ENCODE peak calls at places on chromosomes 5 and 9, in four cellular contexts. One of them, this sample, is unnamed.

GRCh38 chr5:141623197-141623596 is 4.4 kb upstream of the DIAPH1 start:
- DNase-seq in H1: no peak
- DNase-seq in mesendoderm: peak; percentile 27
- DNase-seq in IMR-90: no peak
- DNase-seq in this sample: no peak

GRCh38 chr5:80414113-80414512 is 6.2 kb downstream of the ZFYVE16 start:
- DNase-seq in mesendoderm: no peak
- DNase-seq in IMR-90: peak; percentile 22
- DNase-seq in H1: no peak
- DNase-seq in this sample: no peak

GRCh38 chr5:78540335-78541057 is 108.1 kb downstream of the LHFPL2 start:
- DNase-seq in H1: no peak
- DNase-seq in IMR-90: no peak
- DNase-seq in mesendoderm: no peak
- DNase-seq in this sample: no peak

GRCh38 chr5:14734382-14734781 is 69.9 kb downstream of the OTULIN start:
- DNase-seq in H1: no peak
- DNase-seq in mesendoderm: no peak
- DNase-seq in IMR-90: no peak
- DNase-seq in this sample: no peak

GRCh38 chr5:68288756-68289134 is 73.2 kb downstream of the PIK3R1 start:
- DNase-seq in H1: peak; percentile 54
- DNase-seq in mesendoderm: peak; percentile 26
- DNase-seq in IMR-90: no peak
- DNase-seq in this sample: no peak

GRCh38 chr5:84729326-84729725 is 344.6 kb upstream of the EDIL3 start:
- DNase-seq in IMR-90: peak; percentile 29
- DNase-seq in mesendoderm: peak; percentile 10
- DNase-seq in H1: no peak
- DNase-seq in this sample: no peak

GRCh38 chr5:2519153-2519552 is 232.3 kb downstream of the IRX2 start:
- DNase-seq in H1: no peak
- DNase-seq in mesendoderm: no peak
- DNase-seq in IMR-90: no peak
- DNase-seq in this sample: no peak

GRCh38 chr9:131892162-131892707 is 152.4 kb upstream of the RAPGEF1 start:
- DNase-seq in IMR-90: no peak
- DNase-seq in H1: no peak
- DNase-seq in mesendoderm: no peak
- DNase-seq in this sample: no peak

GRCh38 chr5:140214831-140215230 is 39.8 kb downstream of the CYSTM1 start:
- DNase-seq in mesendoderm: no peak
- DNase-seq in IMR-90: peak; percentile 83
- DNase-seq in H1: no peak
- DNase-seq in this sample: no peak

GRCh38 chr5:67063791-67064190 is 132.8 kb downstream of the CD180 start:
- DNase-seq in mesendoderm: no peak
- DNase-seq in H1: no peak
- DNase-seq in IMR-90: peak; percentile 86
- DNase-seq in this sample: no peak

GRCh38 chr5:180598797-180599589 is 7.7 kb upstream of the SCGB3A1 start:
- DNase-seq in H1: no peak
- DNase-seq in IMR-90: no peak
- DNase-seq in mesendoderm: no peak
- DNase-seq in this sample: no peak

GRCh38 chr5:154478752-154479159 is 729 bp upstream of the HAND1 start:
- DNase-seq in H1: no peak
- DNase-seq in mesendoderm: peak; percentile 93
- DNase-seq in IMR-90: no peak
- DNase-seq in this sample: peak; percentile 79

GRCh38 chr9:93585695-93586094 is 9.3 kb downstream of the PHF2 start:
- DNase-seq in H1: no peak
- DNase-seq in IMR-90: no peak
- DNase-seq in mesendoderm: no peak
- DNase-seq in this sample: no peak

GRCh38 chr9:75461188-75461587 is 372.9 kb downstream of the OSTF1 start:
- DNase-seq in H1: no peak
- DNase-seq in IMR-90: no peak
- DNase-seq in mesendoderm: no peak
- DNase-seq in this sample: no peak

GRCh38 chr5:164253764-164254163 is 748.3 kb downstream of the MAT2B start:
- DNase-seq in IMR-90: no peak
- DNase-seq in mesendoderm: no peak
- DNase-seq in H1: no peak
- DNase-seq in this sample: no peak

GRCh38 chr5:63963080-63963735 is 963 bp upstream of the HTR1A start:
- DNase-seq in H1: peak; percentile 75
- DNase-seq in mesendoderm: peak; percentile 88
- DNase-seq in IMR-90: peak; percentile 52
- DNase-seq in this sample: peak; percentile 73

GRCh38 chr5:95448836-95449235 is 57.7 kb downstream of the FAM81B start:
- DNase-seq in mesendoderm: no peak
- DNase-seq in IMR-90: no peak
- DNase-seq in H1: no peak
- DNase-seq in this sample: no peak

GRCh38 chr9:88973281-88974045 is 17.8 kb upstream of the S1PR3 start:
- DNase-seq in H1: no peak
- DNase-seq in IMR-90: no peak
- DNase-seq in mesendoderm: peak; percentile 64
- DNase-seq in this sample: no peak

GRCh38 chr5:139848508-139849100 is 53.0 kb downstream of the PSD2 start:
- DNase-seq in mesendoderm: peak; percentile 24
- DNase-seq in IMR-90: no peak
- DNase-seq in H1: peak; percentile 74
- DNase-seq in this sample: peak; percentile 58

GRCh38 chr5:126351138-126351537 is 72.1 kb upstream of the GRAMD2B start:
- DNase-seq in mesendoderm: no peak
- DNase-seq in IMR-90: peak; percentile 84
- DNase-seq in H1: no peak
- DNase-seq in this sample: no peak

GRCh38 chr5:18465833-18466681 is 831.8 kb downstream of the TAF11L14 start:
- DNase-seq in IMR-90: peak; percentile 1
- DNase-seq in mesendoderm: peak; percentile 87
- DNase-seq in H1: peak; percentile 90
- DNase-seq in this sample: peak; percentile 68

GRCh38 chr5:155616779-155617392 is 603.3 kb downstream of the KIF4B start:
- DNase-seq in H1: peak; percentile 90
- DNase-seq in IMR-90: no peak
- DNase-seq in mesendoderm: peak; percentile 58
- DNase-seq in this sample: peak; percentile 71

GRCh38 chr9:110958846-110959245 is 79.4 kb downstream of the LPAR1 start:
- DNase-seq in IMR-90: no peak
- DNase-seq in mesendoderm: no peak
- DNase-seq in H1: no peak
- DNase-seq in this sample: no peak

GRCh38 chr5:76657683-76658311 is 34.6 kb upstream of the F2RL2 start:
- DNase-seq in IMR-90: no peak
- DNase-seq in mesendoderm: peak; percentile 90
- DNase-seq in H1: no peak
- DNase-seq in this sample: no peak

GRCh38 chr5:5581080-5581479 is 158.6 kb downstream of the ICE1 start:
- DNase-seq in H1: no peak
- DNase-seq in mesendoderm: no peak
- DNase-seq in IMR-90: no peak
- DNase-seq in this sample: no peak

GRCh38 chr9:133122935-133123611 is 2.0 kb upstream of the RALGDS start:
- DNase-seq in mesendoderm: peak; percentile 53
- DNase-seq in IMR-90: peak; percentile 45
- DNase-seq in H1: no peak
- DNase-seq in this sample: no peak

GRCh38 chr9:106921341-106921899 is 58.5 kb downstream of the ZNF462 start:
- DNase-seq in mesendoderm: peak; percentile 90
- DNase-seq in H1: no peak
- DNase-seq in IMR-90: peak; percentile 84
- DNase-seq in this sample: no peak

GRCh38 chr5:170572453-170572852 is 68.6 kb downstream of the KCNIP1 start:
- DNase-seq in H1: no peak
- DNase-seq in IMR-90: no peak
- DNase-seq in mesendoderm: no peak
- DNase-seq in this sample: no peak

GRCh38 chr9:97593960-97594359 is 39.2 kb downstream of the TSTD2 start:
- DNase-seq in mesendoderm: no peak
- DNase-seq in H1: no peak
- DNase-seq in IMR-90: peak; percentile 12
- DNase-seq in this sample: no peak

GRCh38 chr5:34719029-34719428 is 62.9 kb downstream of the RAI14 start:
- DNase-seq in IMR-90: no peak
- DNase-seq in mesendoderm: no peak
- DNase-seq in H1: no peak
- DNase-seq in this sample: no peak

GRCh38 chr5:108361239-108361638 is 20.7 kb downstream of the FBXL17 start:
- DNase-seq in IMR-90: no peak
- DNase-seq in H1: no peak
- DNase-seq in mesendoderm: no peak
- DNase-seq in this sample: no peak
- H3K56ac ChIP-seq in IMR-90: no peak overlapping the region
- H3K56ac ChIP-seq in H1: no peak overlapping the region
- H3K56ac ChIP-seq in mesendoderm: no peak overlapping the region
- H3K56ac ChIP-seq in this sample: no peak overlapping the region

GRCh38 chr5:38755171-38755570 is 90.6 kb upstream of the OSMR start:
- DNase-seq in H1: no peak
- DNase-seq in IMR-90: peak; percentile 68
- DNase-seq in mesendoderm: no peak
- DNase-seq in this sample: no peak
- H3K4ac ChIP-seq in H1: no peak overlapping the region
- H3K4ac ChIP-seq in IMR-90: peak overlapping the region; percentile 59
- H3K4ac ChIP-seq in mesendoderm: no peak overlapping the region
- H3K4ac ChIP-seq in this sample: no peak overlapping the region

GRCh38 chr9:119898316-119898715 is 529.1 kb upstream of the BRINP1 start:
- DNase-seq in H1: no peak
- DNase-seq in IMR-90: no peak
- DNase-seq in mesendoderm: no peak
- DNase-seq in this sample: no peak
- H3K18ac ChIP-seq in H1: no peak overlapping the region
- H3K18ac ChIP-seq in IMR-90: no peak overlapping the region
- H3K18ac ChIP-seq in mesendoderm: no peak overlapping the region
- H3K18ac ChIP-seq in this sample: no peak overlapping the region

GRCh38 chr9:130820135-130820738 is 14.8 kb upstream of the ABL1 start:
- DNase-seq in IMR-90: no peak
- DNase-seq in H1: no peak
- DNase-seq in mesendoderm: no peak
- DNase-seq in this sample: no peak
- H3K56ac ChIP-seq in IMR-90: no peak overlapping the region
- H3K56ac ChIP-seq in H1: no peak overlapping the region
- H3K56ac ChIP-seq in mesendoderm: no peak overlapping the region
- H3K56ac ChIP-seq in this sample: no peak overlapping the region

DNA sequence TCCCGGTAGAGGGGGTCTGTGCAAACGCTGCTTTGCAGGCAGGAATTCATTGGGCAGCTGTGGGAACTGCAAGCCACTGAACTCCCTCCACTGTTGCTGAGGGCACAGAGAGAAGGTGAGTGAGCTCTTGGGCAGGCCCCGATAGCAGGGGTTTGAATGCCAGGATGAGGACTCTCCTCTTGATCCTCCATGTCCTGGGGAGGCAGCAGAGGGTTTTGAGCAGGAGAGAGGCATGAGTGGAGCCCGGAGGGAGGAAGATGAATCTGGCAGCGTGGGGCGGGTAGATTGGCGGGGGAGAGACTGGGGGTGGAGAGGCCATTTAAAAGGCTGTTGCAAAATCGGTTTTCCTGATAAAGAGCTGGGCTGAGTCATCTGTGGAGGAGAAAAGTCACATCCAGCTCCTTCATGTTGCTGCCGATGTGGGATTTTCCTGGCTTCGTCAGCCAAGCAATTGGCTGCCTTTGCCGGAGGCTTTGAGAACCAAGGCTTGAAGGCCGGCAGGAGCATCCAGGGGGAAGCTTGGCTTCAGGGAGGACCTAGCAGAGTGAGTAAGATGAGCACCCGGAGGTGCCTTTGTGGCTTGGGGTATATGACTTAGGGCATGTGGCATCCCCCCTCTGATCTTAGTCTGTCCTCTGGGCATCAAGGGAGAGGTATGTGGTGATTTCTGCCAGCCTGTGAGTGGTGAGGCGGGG is at the start of gene SYNPO:
- DNase-seq in IMR-90: peak; percentile 98
- DNase-seq in mesendoderm: peak; percentile 75
- DNase-seq in H1: no peak
- DNase-seq in this sample: no peak
- H3K4ac ChIP-seq in IMR-90: peak within 1 kb of the TSS; percentile 96
- H3K4ac ChIP-seq in mesendoderm: peak within 1 kb of the TSS; percentile 5
- H3K4ac ChIP-seq in H1: peak within 1 kb of the TSS; percentile 66
- H3K4ac ChIP-seq in this sample: no peak within 1 kb of the TSS

GRCh38 chr5:134115806-134116175 is 1.3 kb downstream of the TCF7 start:
- DNase-seq in H1: no peak
- DNase-seq in mesendoderm: no peak
- DNase-seq in IMR-90: no peak
- DNase-seq in this sample: no peak
- H3K18ac ChIP-seq in H1: no peak overlapping the region
- H3K18ac ChIP-seq in mesendoderm: no peak overlapping the region
- H3K18ac ChIP-seq in IMR-90: no peak overlapping the region
- H3K18ac ChIP-seq in this sample: no peak overlapping the region

GRCh38 chr9:36818242-36818938 is 215.7 kb downstream of the PAX5 start:
- DNase-seq in H1: no peak
- DNase-seq in IMR-90: no peak
- DNase-seq in mesendoderm: no peak
- DNase-seq in this sample: peak; percentile 44
- H3K56ac ChIP-seq in H1: no peak overlapping the region
- H3K56ac ChIP-seq in IMR-90: no peak overlapping the region
- H3K56ac ChIP-seq in mesendoderm: peak overlapping the region; percentile 81
- H3K56ac ChIP-seq in this sample: no peak overlapping the region

GRCh38 chr5:150143725-150144058 is 12.0 kb downstream of the PDGFRB start:
- DNase-seq in IMR-90: no peak
- DNase-seq in H1: no peak
- DNase-seq in mesendoderm: no peak
- DNase-seq in this sample: no peak

GRCh38 chr5:150144211-150144801 is 11.3 kb downstream of the PDGFRB start:
- DNase-seq in IMR-90: peak; percentile 86
- DNase-seq in H1: no peak
- DNase-seq in mesendoderm: no peak
- DNase-seq in this sample: no peak

GRCh38 chr5:150141544-150142188 is 14.0 kb downstream of the PDGFRB start:
- DNase-seq in IMR-90: peak; percentile 93
- DNase-seq in mesendoderm: peak; percentile 96
- DNase-seq in H1: no peak
- DNase-seq in this sample: peak; percentile 61

GRCh38 chr5:150142189-150142788 is 13.4 kb downstream of the PDGFRB start:
- DNase-seq in mesendoderm: no peak
- DNase-seq in H1: no peak
- DNase-seq in IMR-90: peak; percentile 22
- DNase-seq in this sample: no peak

GRCh38 chr5:150142800-150143724 is 12.6 kb downstream of the PDGFRB start:
- DNase-seq in mesendoderm: no peak
- DNase-seq in IMR-90: peak; percentile 98
- DNase-seq in H1: no peak
- DNase-seq in this sample: no peak
- H3K4ac ChIP-seq in mesendoderm: peak overlapping the region; percentile 22
- H3K4ac ChIP-seq in IMR-90: peak overlapping the region; percentile 100
- H3K4ac ChIP-seq in H1: no peak overlapping the region
- H3K4ac ChIP-seq in this sample: no peak overlapping the region

GRCh38 chr9:90808226-90808797 is 6.7 kb downstream of the SYK start:
- DNase-seq in H1: no peak
- DNase-seq in IMR-90: no peak
- DNase-seq in mesendoderm: no peak
- DNase-seq in this sample: no peak
- H3K18ac ChIP-seq in H1: no peak overlapping the region
- H3K18ac ChIP-seq in IMR-90: no peak overlapping the region
- H3K18ac ChIP-seq in mesendoderm: no peak overlapping the region
- H3K18ac ChIP-seq in this sample: no peak overlapping the region

This sample was measured in H9.